ENCODE peak calls at places on chromosomes 13 and 19, in five cellular contexts. T, D, M, F and B are unnamed samples.

GRCh38 chr13:30421093-30422055 is 919 bp upstream of the UBE2L5 start:
- DNase-seq in M (peak), F (no peak), T (no peak), D (peak), B (peak)

GRCh38 chr19:48397263-48397635 is 3.8 kb downstream of the GRIN2D start:
- DNase-seq in M (no peak), D (no peak), T (no peak), F (no peak), B (no peak)

GRCh38 chr13:23941216-23941615 is 43.9 kb upstream of the C1QTNF9B start:
- DNase-seq in M (no peak), D (no peak), T (no peak), F (no peak), B (no peak)

GRCh38 chr13:110062777-110063442 is 244.0 kb downstream of the COL4A1 start:
- DNase-seq in T (no peak), F (no peak), M (no peak), D (no peak), B (no peak)

GRCh38 chr19:55495646-55496349 is 7.6 kb downstream of the SSC5D start:
- DNase-seq in M (no peak), F (no peak), T (no peak), D (no peak), B (no peak)

GRCh38 chr19:16088351-16088984 is 12.2 kb downstream of the TPM4 start:
- DNase-seq in D (no peak), T (no peak), M (no peak), F (no peak), B (no peak)

GRCh38 chr19:55206664-55207500 is 2.4 kb downstream of the PTPRH start:
- DNase-seq in D (peak), F (no peak), M (peak), T (no peak), B (peak)

GRCh38 chr13:32035701-32036100 is 4.1 kb downstream of the FRY start:
- DNase-seq in T (no peak), D (no peak), F (no peak), M (no peak), B (no peak)

GRCh38 chr19:36449059-36449670 is 30.7 kb upstream of the ZFP82 start:
- DNase-seq in T (no peak), M (no peak), D (no peak), F (no peak), B (no peak)

GRCh38 chr13:33285420-33286124 is at the start of gene STARD13:
- DNase-seq in D (peak), F (peak), T (peak), M (peak), B (no peak)

GRCh38 chr19:10797541-10798256 is 38.3 kb downstream of the TMED1 start:
- DNase-seq in T (no peak), F (no peak), M (no peak), D (peak), B (peak)

GRCh38 chr13:20867408-20867807 is 35.1 kb downstream of the XPO4 start:
- DNase-seq in T (no peak), D (no peak), F (no peak), M (no peak), B (no peak)

GRCh38 chr19:38989066-38989605 is 13.6 kb upstream of the FBXO17 start:
- DNase-seq in T (no peak), D (no peak), M (no peak), F (peak), B (no peak)

GRCh38 chr19:14497347-14497921 is 1.5 kb upstream of the GIPC1 start:
- DNase-seq in T (no peak), F (no peak), M (no peak), D (no peak), B (no peak)

GRCh38 chr19:53978975-53979801 is 12.2 kb upstream of the CACNG6 start:
- DNase-seq in D (no peak), M (no peak), T (no peak), F (no peak), B (no peak)

GRCh38 chr13:109253316-109253715 is 533.1 kb downstream of the IRS2 start:
- DNase-seq in F (no peak), D (no peak), M (no peak), T (no peak), B (no peak)

GRCh38 chr13:57996717-57997116 is 365.2 kb downstream of the PCDH17 start:
- DNase-seq in M (no peak), D (no peak), F (no peak), T (no peak), B (no peak)

GRCh38 chr13:114129649-114130062 is 2.8 kb downstream of the RASA3 start:
- DNase-seq in T (no peak), F (no peak), D (peak), M (no peak), B (no peak)

GRCh38 chr19:16258440-16258903 is 60.8 kb downstream of the AP1M1 start:
- DNase-seq in M (peak), D (no peak), F (no peak), T (no peak), B (no peak)

GRCh38 chr19:35716985-35717664 is 678 bp upstream of the KMT2B start:
- DNase-seq in D (peak), F (peak), M (peak), T (peak), B (peak)

GRCh38 chr19:19319725-19320361 is 466 bp downstream of the SUGP1 start:
- DNase-seq in F (no peak), M (no peak), T (no peak), D (peak), B (no peak)

GRCh38 chr19:38183227-38183914 is 40.7 kb downstream of the DPF1 start:
- DNase-seq in F (no peak), M (peak), T (no peak), D (peak), B (no peak)

GRCh38 chr19:38270587-38271167 is 6.3 kb downstream of the SPINT2 start:
- DNase-seq in D (no peak), T (no peak), M (no peak), F (no peak), B (no peak)

GRCh38 chr13:33782631-33783030 is 35.3 kb upstream of the RFC3 start:
- DNase-seq in M (no peak), T (no peak), F (no peak), D (no peak), B (no peak)

GRCh38 chr19:30293051-30293785 is 79.0 kb upstream of the ZNF536 start:
- DNase-seq in T (no peak), D (no peak), M (no peak), F (no peak), B (no peak)

GRCh38 chr13:49759503-49759902 is 33.0 kb downstream of the KPNA3 start:
- DNase-seq in M (no peak), T (no peak), F (no peak), D (no peak), B (no peak)

GRCh38 chr19:41958367-41959055 is 610 bp downstream of the RABAC1 start:
- DNase-seq in F (peak), T (peak), D (peak), M (peak), B (peak)